ENCODE peak calls at places on chromosome 13, in five cellular contexts. G, H, R, O and I are unnamed samples.

GRCh38 chr13:83622422-83622784 is 259.9 kb downstream of the SLITRK1 start:
- DNase-seq in G (no peak), H (no peak), R (no peak), O (no peak), I (no peak)

GRCh38 chr13:101845501-101846012 is 393.1 kb downstream of the ITGBL1 start:
- DNase-seq in G (no peak), H (no peak), R (no peak), O (no peak), I (no peak)

GRCh38 chr13:97256343-97256783 is 34.2 kb downstream of the MBNL2 start:
- DNase-seq in G (no peak), H (no peak), R (peak), O (no peak), I (no peak)

GRCh38 chr13:81540777-81541176 is 1199.9 kb upstream of the SPRY2 start:
- DNase-seq in G (no peak), H (no peak), R (peak), O (no peak), I (no peak)

GRCh38 chr13:41520699-41521630 is 63.6 kb downstream of the RGCC start:
- DNase-seq in G (no peak), H (no peak), R (peak), O (no peak), I (no peak)

GRCh38 chr13:111920932-111921705 is 145.8 kb upstream of the SOX1 start:
- DNase-seq in G (no peak), H (no peak), R (no peak), O (no peak), I (no peak)

GRCh38 chr13:113155982-113156655 is 2.3 kb upstream of the PROZ start:
- DNase-seq in G (no peak), H (no peak), R (no peak), O (no peak), I (no peak)

GRCh38 chr13:46552302-46552680 is 679 bp upstream of the LRCH1 start:
- DNase-seq in G (no peak), H (no peak), R (no peak), O (no peak), I (no peak)

GRCh38 chr13:32409561-32410440 is 18.1 kb downstream of the N4BP2L1 start:
- DNase-seq in G (no peak), H (peak), R (peak), O (no peak), I (no peak)

GRCh38 chr13:68176486-68176885 is 946.4 kb upstream of the PCDH9 start:
- DNase-seq in G (no peak), H (no peak), R (peak), O (no peak), I (no peak)

GRCh38 chr13:41267106-41267505 is 3.7 kb upstream of the MTRF1 start:
- DNase-seq in G (no peak), H (no peak), R (peak), O (no peak), I (no peak)

GRCh38 chr13:98648676-98649075 is 71.8 kb upstream of the STK24 start:
- DNase-seq in G (no peak), H (no peak), R (no peak), O (no peak), I (no peak)

GRCh38 chr13:93235258-93236015 is 8.8 kb downstream of the GPC6 start:
- DNase-seq in G (no peak), H (no peak), R (no peak), O (no peak), I (no peak)

GRCh38 chr13:42970824-42971669 is 21.0 kb downstream of the EPSTI1 start:
- DNase-seq in G (no peak), H (peak), R (peak), O (no peak), I (peak)

GRCh38 chr13:98370806-98371553 is 193.9 kb upstream of the RNF113B start:
- DNase-seq in G (no peak), H (peak), R (peak), O (no peak), I (no peak)

GRCh38 chr13:25286969-25287961 is at the start of gene MTMR6:
- DNase-seq in G (peak), H (peak), R (peak), O (peak), I (peak)

GRCh38 chr13:114248011-114248410 is 13.3 kb downstream of the CDC16 start:
- DNase-seq in G (no peak), H (no peak), R (peak), O (no peak), I (no peak)
- TF ChIP-seq CTCF in G (no peak), H (no peak), R (no peak), O (no peak), I (no peak)

DNA sequence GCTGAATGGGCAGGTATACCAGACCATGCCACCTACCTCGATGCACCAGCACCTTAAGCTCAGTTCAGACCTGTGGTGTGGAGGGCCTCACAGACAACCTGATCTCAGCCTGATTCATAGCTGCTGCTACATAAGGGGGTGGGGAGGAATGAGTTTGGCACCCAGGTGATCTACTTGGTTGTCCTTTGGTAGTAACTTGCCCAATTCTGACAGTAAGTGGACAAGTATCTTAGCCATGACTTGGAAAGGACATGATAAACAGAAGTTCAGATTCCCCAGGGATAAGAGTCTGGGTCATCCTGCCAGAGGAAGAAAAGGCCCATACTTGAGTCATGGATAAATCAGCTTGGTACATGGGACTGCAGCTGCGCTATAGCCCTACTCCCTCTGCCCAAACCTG is 28.4 kb upstream of the SOHLH2 start:
- DNase-seq in G (no peak), H (no peak), R (no peak), O (no peak), I (no peak)
- TF ChIP-seq CTCF in G (no peak), H (no peak), R (no peak), O (no peak), I (no peak)

GRCh38 chr13:23134542-23134941 is 46.2 kb upstream of the SGCG start:
- DNase-seq in G (no peak), H (no peak), R (no peak), O (no peak), I (no peak)
- TF ChIP-seq CTCF in G (no peak), H (no peak), R (no peak), O (no peak), I (no peak)

GRCh38 chr13:39013462-39013861 is 22.8 kb upstream of the STOML3 start:
- DNase-seq in G (no peak), H (no peak), R (no peak), O (no peak), I (no peak)

GRCh38 chr13:39016087-39016486 is 21.8 kb downstream of the PROSER1 start:
- DNase-seq in G (no peak), H (no peak), R (no peak), O (no peak), I (no peak)

GRCh38 chr13:39016789-39017188 is 21.1 kb downstream of the PROSER1 start:
- DNase-seq in G (no peak), H (no peak), R (no peak), O (no peak), I (peak)

GRCh38 chr13:39012608-39013007 is 22.0 kb upstream of the STOML3 start:
- DNase-seq in G (no peak), H (no peak), R (no peak), O (no peak), I (no peak)
- TF ChIP-seq CTCF in G (no peak), H (no peak), R (peak), O (no peak), I (no peak)

GRCh38 chr13:110713981-110714797 is 689 bp downstream of the ING1 start:
- DNase-seq in G (no peak), H (peak), R (no peak), O (peak), I (peak)
- TF ChIP-seq CTCF in G (no peak), H (no peak), R (peak), O (no peak), I (peak)

GRCh38 chr13:100495455-100495854 is 93.1 kb downstream of the GGACT start:
- DNase-seq in G (no peak), H (no peak), R (no peak), O (no peak), I (no peak)

GRCh38 chr13:100493418-100493817 is 95.2 kb downstream of the GGACT start:
- DNase-seq in G (no peak), H (no peak), R (no peak), O (no peak), I (no peak)

GRCh38 chr13:100490692-100491091 is 97.9 kb downstream of the GGACT start:
- DNase-seq in G (no peak), H (peak), R (peak), O (no peak), I (no peak)

DNA sequence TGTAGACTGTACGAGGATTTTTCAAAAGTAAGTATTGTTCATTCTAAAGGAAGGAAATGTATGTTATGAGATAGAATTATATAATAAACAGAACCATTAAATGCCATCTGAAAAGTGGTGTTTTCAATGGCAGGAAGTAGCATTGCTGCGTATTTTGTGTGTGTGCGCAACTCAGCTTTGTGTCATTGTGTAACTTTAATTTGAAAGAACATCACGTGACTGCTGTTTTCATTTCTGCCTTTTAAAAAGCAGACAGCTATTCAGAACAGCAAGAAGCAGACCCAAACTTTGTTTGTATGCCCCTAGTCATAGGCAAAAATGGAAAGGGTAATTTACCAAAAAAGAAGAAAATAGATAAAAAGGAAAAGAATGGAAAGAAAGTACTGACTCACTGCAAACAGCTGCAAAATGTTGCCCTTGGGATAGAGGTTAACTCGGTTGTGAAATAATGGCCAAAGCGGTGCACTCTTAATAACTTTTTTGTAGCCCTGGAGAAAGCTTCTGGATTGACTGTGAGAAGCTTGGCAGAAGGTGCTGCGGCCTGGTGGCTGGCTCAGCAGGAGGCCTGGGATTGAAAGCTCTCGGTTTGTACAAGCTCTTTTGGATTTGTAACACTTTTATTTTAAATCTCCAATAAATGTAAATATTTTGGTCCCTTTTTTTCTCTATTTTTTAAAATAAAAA is 97.3 kb downstream of the GGACT start:
- DNase-seq in G (no peak), H (no peak), R (peak), O (no peak), I (no peak)
- TF ChIP-seq CTCF in G (no peak), H (no peak), R (no peak), O (no peak), I (no peak)

GRCh38 chr13:40185393-40185792 is 481.0 kb downstream of the FOXO1 start:
- DNase-seq in G (no peak), H (no peak), R (no peak), O (no peak), I (no peak)
- TF ChIP-seq CTCF in G (no peak), H (no peak), R (no peak), O (no peak), I (no peak)

DNA sequence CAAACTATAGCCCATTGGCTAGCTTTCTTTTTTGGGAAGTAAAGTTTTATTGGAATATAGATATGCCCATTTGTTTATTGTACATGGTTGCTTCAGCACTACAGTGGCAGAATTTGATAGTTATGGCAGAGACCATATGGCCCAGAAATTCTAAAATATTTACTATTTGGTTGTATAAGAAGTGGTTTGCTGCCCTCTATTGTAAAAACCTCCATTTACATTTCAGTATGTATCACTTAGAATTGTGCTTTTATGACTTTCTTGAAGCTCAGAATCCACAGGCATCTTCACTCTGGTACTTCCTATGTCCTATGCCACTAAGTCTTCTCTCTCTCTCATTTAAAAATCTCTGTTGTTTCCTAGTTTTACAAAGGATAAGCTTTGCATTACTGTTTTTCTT is 37.7 kb downstream of the DLEU7 start:
- DNase-seq in G (no peak), H (no peak), R (no peak), O (no peak), I (no peak)
- TF ChIP-seq CTCF in G (no peak), H (no peak), R (no peak), O (no peak), I (no peak)

GRCh38 chr13:76038920-76039716 is 403.0 kb downstream of the LMO7 start:
- DNase-seq in G (no peak), H (no peak), R (no peak), O (no peak), I (no peak)
- TF ChIP-seq CTCF in G (no peak), H (no peak), R (no peak), O (no peak), I (no peak)

DNA sequence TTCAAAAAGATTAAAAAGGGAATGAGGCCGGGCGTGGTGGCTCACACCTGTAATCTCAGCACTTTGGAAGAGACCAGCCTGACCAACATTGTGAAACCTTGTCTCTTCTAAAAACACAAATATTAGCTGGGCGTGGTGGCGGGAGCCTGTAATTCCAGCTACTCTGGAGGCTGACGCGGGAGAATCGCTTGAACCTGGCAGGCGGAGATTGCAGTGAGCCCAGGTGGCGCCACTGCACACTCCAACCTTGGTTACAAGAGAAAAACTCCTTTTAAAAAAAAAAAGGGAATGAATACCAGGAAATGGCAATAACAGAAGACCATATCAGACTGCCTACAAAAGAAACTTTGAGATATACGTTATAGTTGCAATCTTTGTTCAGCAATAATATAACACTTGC is 1244.5 kb downstream of the PCDH9 start:
- DNase-seq in G (no peak), H (no peak), R (no peak), O (no peak), I (no peak)
- TF ChIP-seq CTCF in G (no peak), H (no peak), R (no peak), O (no peak), I (no peak)